ENCODE peak calls at places on chromosomes 4 and X, in ten cellular contexts. Z is astrocyte of the spinal cord, H is cardiac fibroblast, S is A549, J is AG04450, N is brain microvascular endothelial cell, Q is GM06990, F is fibroblast of pulmonary artery, C is bronchial epithelial cell, D is H9. A is an unnamed sample.
A peak's percentile ranks its signal among the peaks of the same experiment; 100 is the strongest.

GRCh38 chrX:8834393-8834792 is 33.2 kb upstream of the FAM9A start:
- DNase-seq in F (no peak), H (no peak), D (no peak), Z (no peak), N (no peak), C (no peak), J (no peak), Q (no peak), S (no peak), A (no peak)

GRCh38 chr4:55385201-55385649 is 10.5 kb upstream of the TMEM165 start:
- DNase-seq in F (peak; percentile 23), S (no peak), N (peak; percentile 60), Z (no peak), J (no peak), H (no peak), Q (no peak), D (no peak), C (no peak), A (no peak)

GRCh38 chr4:156805696-156806095 is 165.9 kb downstream of the PDGFC start:
- DNase-seq in H (no peak), Z (no peak), F (no peak), N (no peak), Q (no peak), C (peak; percentile 74), D (no peak), S (no peak), J (no peak), A (peak; percentile 54)

GRCh38 chr4:185847352-185848078 is 35.5 kb upstream of the SORBS2 start:
- DNase-seq in S (peak; percentile 38), J (no peak), H (peak; percentile 89), N (peak; percentile 94), Z (peak; percentile 69), Q (no peak), C (peak; percentile 92), D (no peak), F (peak; percentile 78), A (no peak)

GRCh38 chr4:140856692-140857091 is 100.5 kb upstream of the TBC1D9 start:
- DNase-seq in N (peak; percentile 63), Z (peak; percentile 91), S (no peak), Q (no peak), J (no peak), H (peak; percentile 71), D (peak; percentile 60), F (peak; percentile 67), C (peak; percentile 93), A (peak; percentile 67)

GRCh38 chrX:39175418-39176057 is 374.3 kb downstream of the MID1IP1 start:
- DNase-seq in C (no peak), J (no peak), Q (no peak), S (no peak), H (no peak), Z (no peak), F (no peak), N (no peak), D (no peak), A (no peak)

GRCh38 chr4:133131829-133132485 is 17.1 kb upstream of the PCDH10 start:
- DNase-seq in J (no peak), C (no peak), S (no peak), F (peak; percentile 32), H (no peak), Z (no peak), D (no peak), N (no peak), Q (no peak), A (no peak)

GRCh38 chrX:106009145-106009544 is 29.4 kb downstream of the SERPINA7 start:
- DNase-seq in Z (no peak), S (no peak), D (no peak), N (no peak), J (no peak), C (no peak), Q (no peak), F (no peak), H (no peak), A (no peak)

GRCh38 chr4:76197971-76198410 is 15.6 kb downstream of the SCARB2 start:
- DNase-seq in S (no peak), Q (peak; percentile 50), F (peak; percentile 72), D (no peak), C (no peak), H (peak; percentile 72), Z (peak; percentile 88), J (peak; percentile 32), N (peak; percentile 71), A (no peak)

GRCh38 chr4:70722199-70722791 is 531 bp downstream of the RUFY3 start:
- DNase-seq in D (no peak), H (peak; percentile 81), C (no peak), Q (no peak), S (no peak), F (peak; percentile 75), Z (peak; percentile 79), J (no peak), N (peak; percentile 86), A (no peak)

GRCh38 chrX:154712781-154713391 is 38.0 kb downstream of the GAB3 start:
- DNase-seq in H (peak; percentile 68), N (peak; percentile 44), J (no peak), Z (peak; percentile 71), F (peak; percentile 63), C (peak; percentile 73), Q (peak; percentile 57), S (no peak), D (no peak), A (no peak)

GRCh38 chrX:22124098-22124497 is 92.0 kb downstream of the PHEX start:
- DNase-seq in C (peak; percentile 87), H (peak; percentile 5), Q (no peak), Z (no peak), F (no peak), S (no peak), D (no peak), N (no peak), J (no peak), A (no peak)

GRCh38 chr4:3387943-3388348 is 53.8 kb upstream of the HGFAC start:
- DNase-seq in H (peak; percentile 55), D (no peak), Q (peak; percentile 56), F (peak; percentile 21), S (no peak), J (no peak), Z (peak; percentile 19), C (peak; percentile 62), N (peak; percentile 45), A (peak; percentile 29)

GRCh38 chr4:34953145-34953799 is 1291.0 kb downstream of the ARAP2 start:
- DNase-seq in C (no peak), D (peak; percentile 76), H (no peak), S (peak; percentile 0), Z (no peak), F (no peak), J (no peak), Q (no peak), N (no peak), A (peak; percentile 21)

GRCh38 chrX:118329179-118329578 is 16.7 kb upstream of the WDR44 start:
- DNase-seq in S (no peak), H (no peak), N (no peak), C (no peak), J (no peak), Q (no peak), Z (no peak), F (no peak), D (no peak), A (no peak)

GRCh38 chrX:118324588-118324987 is 21.3 kb upstream of the WDR44 start:
- DNase-seq in Q (no peak), S (no peak), N (no peak), F (no peak), C (no peak), H (no peak), Z (no peak), D (no peak), J (no peak), A (no peak)

GRCh38 chrX:118325453-118325852 is 20.5 kb upstream of the WDR44 start:
- DNase-seq in N (no peak), Z (peak; percentile 1), S (no peak), F (peak; percentile 6), J (no peak), Q (no peak), H (peak; percentile 10), D (no peak), C (peak; percentile 13), A (no peak)
- TF ChIP-seq CTCF in N (peak; percentile 33), Z (peak; percentile 33), S (peak; percentile 33), F (peak; percentile 39), J (peak; percentile 32), Q (peak; percentile 55), H (peak; percentile 47), D (peak; percentile 51), C (peak; percentile 18), A (peak; percentile 45)

GRCh38 chr4:47674173-47674572 is 163.7 kb downstream of the CORIN start:
- DNase-seq in Q (no peak), F (no peak), S (no peak), D (no peak), N (no peak), Z (no peak), J (no peak), H (no peak), C (peak; percentile 72), A (peak; percentile 4)
- TF ChIP-seq CTCF in Q (no peak), F (no peak), S (no peak), D (no peak), N (no peak), Z (no peak), J (no peak), H (no peak), C (no peak), A (no peak)

DNA sequence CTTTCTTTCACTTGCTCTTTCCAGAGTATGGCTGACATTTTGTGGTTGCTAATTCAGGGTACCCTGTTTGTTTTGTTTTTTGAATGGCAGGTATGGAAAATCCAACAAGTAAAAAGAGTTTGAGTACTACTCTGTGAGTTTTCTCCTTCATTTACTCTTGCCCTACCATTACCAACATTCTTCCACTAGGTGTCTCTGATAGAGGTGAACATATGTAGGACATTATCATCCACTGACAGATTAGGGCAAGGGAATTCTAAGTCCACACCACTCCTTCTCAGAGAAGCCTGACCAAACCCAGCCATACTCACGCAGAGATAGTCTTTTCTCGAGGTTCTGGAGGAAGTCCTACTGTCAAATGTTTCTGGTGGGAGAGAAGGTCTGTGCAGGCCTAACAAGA is 36.7 kb upstream of the HDAC8 start:
- DNase-seq in Q (no peak), S (peak; percentile 13), N (no peak), C (peak; percentile 28), D (no peak), F (peak; percentile 50), J (no peak), Z (peak; percentile 5), H (peak; percentile 33), A (no peak)
- TF ChIP-seq CTCF in Q (peak; percentile 24), S (peak; percentile 36), N (peak; percentile 33), C (peak; percentile 14), D (peak; percentile 43), F (peak; percentile 42), J (peak; percentile 32), Z (no peak), H (peak; percentile 32), A (no peak)

GRCh38 chr4:15444879-15445576 is 17.2 kb downstream of the C1QTNF7 start:
- DNase-seq in N (no peak), D (no peak), Z (no peak), Q (no peak), S (no peak), H (no peak), J (no peak), C (peak; percentile 79), F (peak; percentile 39), A (no peak)

GRCh38 chr4:15444276-15444675 is 16.4 kb downstream of the C1QTNF7 start:
- DNase-seq in Z (no peak), J (no peak), C (no peak), Q (no peak), H (no peak), N (no peak), D (no peak), F (no peak), S (no peak), A (no peak)

GRCh38 chr4:15438939-15439524 is 11.2 kb downstream of the C1QTNF7 start:
- DNase-seq in Q (no peak), H (peak; percentile 52), Z (peak; percentile 43), N (no peak), S (no peak), C (peak; percentile 66), D (no peak), F (no peak), J (no peak), A (no peak)

GRCh38 chr4:15443770-15444169 is 15.9 kb downstream of the C1QTNF7 start:
- DNase-seq in F (no peak), S (no peak), Z (no peak), H (no peak), Q (no peak), J (no peak), C (no peak), N (no peak), D (no peak), A (no peak)
- TF ChIP-seq CTCF in F (no peak), S (no peak), Z (no peak), H (no peak), Q (no peak), J (no peak), C (no peak), N (no peak), D (no peak), A (no peak)

A was measured in A673.